ENCODE peak calls at places on chromosomes 2 and 18, in ten cellular contexts. R is dorsolateral prefrontal cortex; Z is neural progenitor cell; H is AG10803; Q is skeletal muscle cell; S is naive thymus-derived CD4-positive, alpha-beta T cell; L is fibroblast of lung; E is coronary artery; M is Karpas-422; G is right cardiac atrium. K is an unnamed sample.
A peak's percentile ranks its signal among the peaks of the same experiment; 100 is the strongest.

GRCh38 chr2:11701831-11702301 is 31.9 kb upstream of the NTSR2 start:
- DNase-seq in R (no peak), Z (no peak), H (no peak), Q (no peak), S (no peak), L (no peak), E (no peak), M (no peak), G (no peak), K (peak; percentile 68)

GRCh38 chr2:239155806-239156480 is 244.9 kb downstream of the HDAC4 start:
- DNase-seq in R (peak; percentile 18), Z (no peak), H (no peak), Q (no peak), S (no peak), L (no peak), E (peak; percentile 46), M (no peak), G (no peak), K (no peak)

GRCh38 chr18:74303936-74304335 is 11.7 kb upstream of the C18orf63 start:
- DNase-seq in R (no peak), Z (no peak), H (peak; percentile 61), Q (no peak), S (no peak), L (peak; percentile 31), E (no peak), M (no peak), G (no peak), K (peak; percentile 61)

GRCh38 chr2:26112201-26112600 is 60.7 kb upstream of the GAREM2 start:
- DNase-seq in R (no peak), Z (no peak), H (no peak), Q (no peak), S (no peak), L (no peak), E (no peak), M (no peak), G (no peak), K (no peak)

GRCh38 chr2:159046966-159047365 is 78.5 kb downstream of the TANC1 start:
- DNase-seq in R (no peak), Z (no peak), H (peak; percentile 48), Q (no peak), S (no peak), L (peak; percentile 61), E (no peak), M (no peak), G (no peak), K (peak; percentile 57)

GRCh38 chr18:22001912-22002487 is 167.4 kb upstream of the GATA6 start:
- DNase-seq in R (no peak), Z (no peak), H (no peak), Q (no peak), S (no peak), L (no peak), E (no peak), M (no peak), G (no peak), K (no peak)

GRCh38 chr2:148338544-148338943 is 306.0 kb upstream of the EPC2 start:
- DNase-seq in R (no peak), Z (no peak), H (peak; percentile 52), Q (peak; percentile 33), S (no peak), L (peak; percentile 57), E (no peak), M (no peak), G (no peak), K (peak; percentile 24)

GRCh38 chr2:168237741-168238140 is 9.7 kb downstream of the STK39 start:
- DNase-seq in R (no peak), Z (no peak), H (no peak), Q (no peak), S (no peak), L (no peak), E (no peak), M (no peak), G (no peak), K (no peak)

GRCh38 chr2:173187911-173188788 is 112.5 kb downstream of the MAP3K20 start:
- DNase-seq in R (no peak), Z (no peak), H (peak; percentile 79), Q (no peak), S (no peak), L (peak; percentile 85), E (no peak), M (no peak), G (no peak), K (peak; percentile 45)

GRCh38 chr2:18178736-18179349 is 300.4 kb downstream of the KCNS3 start:
- DNase-seq in R (no peak), Z (peak; percentile 79), H (peak; percentile 65), Q (no peak), S (no peak), L (peak; percentile 60), E (no peak), M (peak; percentile 90), G (no peak), K (peak; percentile 22)

GRCh38 chr18:42586603-42587002 is 528.9 kb downstream of the RIT2 start:
- DNase-seq in R (no peak), Z (no peak), H (no peak), Q (no peak), S (no peak), L (no peak), E (no peak), M (no peak), G (no peak), K (no peak)

GRCh38 chr2:29443086-29443485 is 327.9 kb downstream of the CLIP4 start:
- DNase-seq in R (no peak), Z (no peak), H (no peak), Q (no peak), S (no peak), L (no peak), E (no peak), M (no peak), G (no peak), K (no peak)

GRCh38 chr2:41199320-41199719 is 747.4 kb upstream of the SLC8A1 start:
- DNase-seq in R (no peak), Z (no peak), H (no peak), Q (no peak), S (no peak), L (no peak), E (no peak), M (no peak), G (no peak), K (no peak)

GRCh38 chr2:172968061-172968469 is 107.6 kb upstream of the MAP3K20 start:
- DNase-seq in R (no peak), Z (no peak), H (peak; percentile 54), Q (peak; percentile 90), S (no peak), L (peak; percentile 97), E (peak; percentile 82), M (no peak), G (peak; percentile 84), K (peak; percentile 91)

DNA sequence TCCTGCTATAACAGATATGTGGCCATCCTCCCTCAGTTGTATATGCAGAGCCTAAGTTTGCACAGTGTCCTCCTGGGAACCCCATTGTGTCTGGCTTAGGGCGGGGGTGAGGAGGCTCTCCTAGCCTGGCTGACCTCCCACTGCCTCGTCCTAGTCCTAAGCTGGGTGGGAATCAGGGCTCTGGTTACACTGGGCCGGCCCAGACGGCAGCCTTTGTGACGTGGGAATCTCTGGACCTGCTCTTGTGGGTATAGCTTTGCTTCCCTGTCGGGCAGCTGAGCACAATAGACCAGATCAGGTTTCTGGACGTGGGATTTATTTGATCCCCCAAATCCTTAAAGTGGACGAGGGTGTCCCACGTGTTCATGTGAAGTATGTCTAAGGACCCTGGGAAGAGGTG is 2.9 kb downstream of the ACKR3 start:
- DNase-seq in R (no peak), Z (peak; percentile 88), H (peak; percentile 29), Q (no peak), S (no peak), L (no peak), E (peak; percentile 72), M (no peak), G (peak; percentile 75), K (no peak)
- H3K4me3 ChIP-seq in R (peak overlapping the region; percentile 59), Z (no peak overlapping the region), H (peak overlapping the region; percentile 50), Q (no peak overlapping the region), S (no peak overlapping the region), L (no peak overlapping the region), E (peak overlapping the region; percentile 76), M (no peak overlapping the region), G (peak overlapping the region; percentile 79), K (no peak overlapping the region)

GRCh38 chr2:43175187-43175490 is 51.3 kb downstream of the ZFP36L2 start:
- DNase-seq in R (no peak), Z (peak; percentile 26), H (peak; percentile 33), Q (no peak), S (no peak), L (peak; percentile 62), E (no peak), M (no peak), G (no peak), K (no peak)

GRCh38 chr2:43178055-43178598 is 48.3 kb downstream of the ZFP36L2 start:
- DNase-seq in R (no peak), Z (no peak), H (no peak), Q (no peak), S (no peak), L (no peak), E (no peak), M (no peak), G (peak; percentile 40), K (no peak)

GRCh38 chr2:43171789-43172188 is 54.6 kb downstream of the ZFP36L2 start:
- DNase-seq in R (no peak), Z (no peak), H (peak; percentile 63), Q (no peak), S (no peak), L (peak; percentile 59), E (no peak), M (no peak), G (peak; percentile 80), K (no peak)

GRCh38 chr2:43176449-43176848 is 50.0 kb downstream of the ZFP36L2 start:
- DNase-seq in R (no peak), Z (no peak), H (no peak), Q (no peak), S (peak; percentile 13), L (no peak), E (no peak), M (no peak), G (no peak), K (no peak)

GRCh38 chr2:43174368-43175186 is 51.8 kb downstream of the ZFP36L2 start:
- DNase-seq in R (no peak), Z (no peak), H (no peak), Q (no peak), S (peak; percentile 93), L (no peak), E (no peak), M (no peak), G (peak; percentile 77), K (no peak)
- H3K4me3 ChIP-seq in R (no peak overlapping the region), Z (no peak overlapping the region), H (no peak overlapping the region), Q (no peak overlapping the region), S (peak overlapping the region; percentile 50), L (no peak overlapping the region), E (no peak overlapping the region), M (no peak overlapping the region), G (no peak overlapping the region), K (no peak overlapping the region)

DNA sequence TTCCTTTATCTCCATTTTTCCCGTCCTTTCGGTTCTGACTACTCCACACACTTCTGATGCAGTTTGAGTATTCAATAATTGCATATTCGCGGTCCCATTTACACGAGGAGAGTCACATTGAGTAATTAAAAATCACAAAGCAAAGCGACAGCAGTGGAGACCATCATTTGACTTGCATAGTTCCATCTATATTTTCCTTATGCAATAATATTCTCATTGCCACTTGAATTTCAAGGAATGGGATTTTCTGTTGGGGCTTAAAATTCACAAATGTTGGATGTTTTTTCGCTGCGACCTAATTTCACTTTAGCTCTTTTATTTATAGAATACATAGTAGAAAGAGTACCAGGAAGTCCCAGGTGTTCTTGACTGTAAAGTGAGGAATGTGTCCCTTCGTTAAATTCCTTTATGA is 186.8 kb downstream of the ZEB2 start:
- DNase-seq in R (no peak), Z (no peak), H (no peak), Q (no peak), S (no peak), L (no peak), E (no peak), M (no peak), G (no peak), K (no peak)
- H3K4me3 ChIP-seq in R (peak overlapping the region; percentile 90), Z (peak overlapping the region; percentile 27), H (peak overlapping the region; percentile 75), Q (peak overlapping the region; percentile 49), S (peak overlapping the region; percentile 53), L (peak overlapping the region; percentile 63), E (peak overlapping the region; percentile 92), M (peak overlapping the region; percentile 66), G (peak overlapping the region; percentile 84), K (peak overlapping the region; percentile 52)

GRCh38 chr2:211132586-211132985 is 576.2 kb downstream of the CPS1 start:
- DNase-seq in R (no peak), Z (no peak), H (no peak), Q (no peak), S (no peak), L (no peak), E (no peak), M (no peak), G (no peak), K (no peak)
- H3K4me3 ChIP-seq in R (no peak overlapping the region), Z (no peak overlapping the region), H (no peak overlapping the region), Q (no peak overlapping the region), S (no peak overlapping the region), L (no peak overlapping the region), E (no peak overlapping the region), M (no peak overlapping the region), G (no peak overlapping the region), K (no peak overlapping the region)